ENCODE peak calls at places on chromosomes 12 and 14, in six cellular contexts. H, W, P, X, S and U are unnamed samples.

GRCh38 chr12:105296116-105297095 is 34.1 kb upstream of the C12orf75 start:
- DNase-seq in H (no peak), X (no peak), W (no peak), P (peak; percentile 71), S (no peak), U (no peak)

GRCh38 chr12:128269108-128269713 is 2.2 kb downstream of the TMEM132C start:
- DNase-seq in S (no peak), X (no peak), H (no peak), P (no peak), W (no peak), U (no peak)

GRCh38 chr12:128920468-128920867 is 67.2 kb downstream of the GLT1D1 start:
- DNase-seq in W (peak; percentile 27), P (peak; percentile 18), X (peak; percentile 4), S (peak; percentile 3), H (peak; percentile 62), U (no peak)

GRCh38 chr12:3772380-3772779 is 19.5 kb upstream of the CRACR2A start:
- DNase-seq in X (no peak), P (peak; percentile 18), W (no peak), H (no peak), S (no peak), U (no peak)

GRCh38 chr14:63686926-63687325 is 40.9 kb downstream of the SGPP1 start:
- DNase-seq in X (no peak), S (no peak), H (peak; percentile 10), W (no peak), P (no peak), U (no peak)

GRCh38 chr12:15731940-15732339 is 57.2 kb downstream of the EPS8 start:
- DNase-seq in X (no peak), W (no peak), S (no peak), H (no peak), P (no peak), U (no peak)

GRCh38 chr12:34406228-34406995 is 384.1 kb downstream of the ALG10 start:
- DNase-seq in P (no peak), W (peak; percentile 5), H (no peak), S (no peak), X (no peak), U (no peak)

GRCh38 chr14:104357689-104358527 is 219.5 kb downstream of the KIF26A start:
- DNase-seq in W (no peak), P (no peak), S (no peak), X (no peak), H (no peak), U (no peak)

GRCh38 chr14:64997108-64997794 is 10.6 kb downstream of the FNTB start:
- DNase-seq in H (peak; percentile 10), P (no peak), S (peak; percentile 54), W (peak; percentile 37), X (no peak), U (peak; percentile 43)

GRCh38 chr12:104699489-104700194 is 242.9 kb downstream of the CHST11 start:
- DNase-seq in H (no peak), X (no peak), W (no peak), P (no peak), S (no peak), U (no peak)

GRCh38 chr12:27279836-27280235 is 35.8 kb downstream of the STK38L start:
- DNase-seq in X (no peak), P (no peak), W (no peak), S (no peak), H (no peak), U (no peak)

GRCh38 chr12:50043854-50044253 is 13.5 kb upstream of the ASIC1 start:
- DNase-seq in H (no peak), P (no peak), W (no peak), S (no peak), X (no peak), U (no peak)

GRCh38 chr12:89839427-89839826 is 130.8 kb upstream of the ATP2B1 start:
- DNase-seq in X (no peak), S (no peak), W (no peak), P (no peak), H (no peak), U (no peak)

GRCh38 chr12:728781-729180 is 23.6 kb upstream of the WNK1 start:
- DNase-seq in P (no peak), X (no peak), W (no peak), S (no peak), H (no peak), U (no peak)

GRCh38 chr12:118271770-118272417 is 100.8 kb downstream of the TAOK3 start:
- DNase-seq in P (no peak), X (no peak), W (peak; percentile 62), S (peak; percentile 83), H (peak; percentile 75), U (peak; percentile 65)

GRCh38 chr12:91685917-91686316 is 459.7 kb downstream of the BTG1 start:
- DNase-seq in P (peak; percentile 47), W (no peak), X (peak; percentile 82), H (peak; percentile 25), S (peak; percentile 90), U (no peak)

GRCh38 chr12:118334241-118334640 is 38.5 kb downstream of the TAOK3 start:
- DNase-seq in S (no peak), P (no peak), W (no peak), H (no peak), X (no peak), U (no peak)

GRCh38 chr12:92897844-92898243 is 31.3 kb downstream of the EEA1 start:
- DNase-seq in H (no peak), P (no peak), X (no peak), W (no peak), S (no peak), U (no peak)

DNA sequence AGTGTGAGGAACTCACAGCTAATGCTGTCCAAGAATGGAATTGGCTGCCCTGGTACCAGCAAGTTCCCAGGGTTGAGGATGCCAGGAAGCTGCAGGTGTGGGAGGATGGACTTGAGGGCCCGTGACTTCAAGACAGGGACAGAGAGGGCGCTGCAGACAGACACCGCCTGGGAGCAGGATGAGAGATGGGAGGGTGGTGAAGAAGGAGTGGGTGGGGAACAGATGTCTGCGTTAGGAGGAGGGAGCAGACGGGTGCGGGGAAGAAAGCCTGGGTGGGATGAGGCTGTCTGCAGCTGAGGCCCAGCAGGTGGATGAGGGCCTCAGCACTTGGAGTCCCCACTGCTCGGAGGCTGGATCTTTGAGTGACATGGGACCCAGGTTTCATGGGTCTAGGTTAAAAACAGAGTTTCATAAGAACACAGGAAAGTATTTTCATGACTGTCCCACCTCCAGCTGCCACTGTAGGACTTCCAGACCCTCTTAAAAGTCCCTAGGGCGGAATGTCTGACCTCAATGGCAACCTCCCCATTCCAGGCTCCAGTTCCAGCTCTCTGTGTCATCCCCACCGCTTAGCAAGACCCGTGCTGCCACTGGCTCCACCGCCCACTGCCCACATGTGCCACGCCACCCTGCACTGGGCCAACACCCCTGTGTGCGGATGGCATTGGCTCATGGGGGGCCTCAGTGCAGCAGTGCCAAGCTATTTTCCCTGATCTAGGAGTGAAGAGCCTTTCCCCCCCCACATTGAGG is 70.3 kb upstream of the SCN8A start:
- DNase-seq in S (no peak), P (no peak), H (no peak), W (no peak), X (no peak), U (no peak)
- TF ChIP-seq CTCF in S (no peak), P (no peak), H (no peak), W (no peak), X (no peak), U (no peak)

DNA sequence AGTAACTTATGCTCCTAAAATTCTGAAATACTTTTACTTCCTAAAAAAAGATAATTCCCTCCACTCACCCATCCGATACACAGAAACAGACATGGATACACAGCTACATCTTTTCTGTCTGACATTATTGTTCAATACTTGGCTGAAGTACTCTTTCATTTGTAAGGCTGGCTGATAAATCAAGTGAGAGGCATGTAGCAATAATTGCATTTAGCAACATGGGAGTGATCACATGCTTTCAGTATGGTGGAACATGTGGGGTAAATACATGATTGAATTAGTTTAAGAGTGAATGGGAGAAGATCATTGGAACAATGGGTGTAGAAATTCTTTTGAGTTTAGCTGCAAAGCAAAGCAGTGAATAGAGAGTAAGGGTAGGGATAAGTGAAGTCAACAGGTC is 25.6 kb downstream of the PTPRQ start:
- DNase-seq in W (no peak), H (no peak), X (no peak), S (no peak), P (peak; percentile 29), U (no peak)
- TF ChIP-seq CTCF in W (no peak), H (no peak), X (no peak), S (no peak), P (no peak), U (no peak)

GRCh38 chr14:54025661-54026060 is 69.0 kb upstream of the BMP4 start:
- DNase-seq in S (peak; percentile 41), P (peak; percentile 62), W (no peak), X (peak; percentile 27), H (peak; percentile 49), U (peak; percentile 44)
- TF ChIP-seq CTCF in S (peak; percentile 60), P (peak; percentile 62), W (no peak), X (peak; percentile 62), H (peak; percentile 12), U (peak; percentile 49)

DNA sequence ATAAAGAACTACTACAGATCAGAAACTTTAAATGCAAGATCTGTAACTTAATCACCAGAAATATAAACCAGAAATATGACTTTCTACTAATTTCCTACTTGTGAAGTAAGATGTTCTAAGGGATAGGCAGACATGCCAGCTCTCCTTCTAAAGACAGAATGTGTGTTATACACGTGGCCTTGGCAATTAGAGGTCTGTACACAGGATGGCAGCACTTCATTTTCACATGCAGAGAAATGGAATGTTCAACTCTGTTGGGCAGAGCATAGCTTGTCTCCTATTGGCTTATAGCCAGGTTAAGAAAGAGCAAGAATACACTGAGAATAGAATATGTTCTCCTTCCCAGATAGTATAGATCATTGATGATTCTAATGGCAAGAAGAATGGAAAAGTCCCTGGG is 403.8 kb downstream of the DAD1 start:
- DNase-seq in X (peak; percentile 76), P (peak; percentile 8), H (no peak), W (no peak), S (peak; percentile 25), U (no peak)
- TF ChIP-seq CTCF in X (peak; percentile 38), P (no peak), H (no peak), W (no peak), S (no peak), U (no peak)

GRCh38 chr14:71776463-71777359 is 155.5 kb upstream of the RGS6 start:
- DNase-seq in S (no peak), P (peak; percentile 10), X (no peak), W (no peak), H (no peak), U (no peak)
- TF ChIP-seq CTCF in S (no peak), P (no peak), X (no peak), W (no peak), H (no peak), U (no peak)